ENCODE peak calls at places on chromosomes 7 and 10, in four cellular contexts. S is endothelial cell, G is cardiac fibroblast, B is AG09319. C is an unnamed sample.

GRCh38 chr10:112811741-112812551 is 138.1 kb upstream of the TCF7L2 start:
- DNase-seq in S (no peak), G (peak), B (peak), C (peak)

GRCh38 chr7:78770422-78771410 is 682.8 kb downstream of the MAGI2 start:
- DNase-seq in S (no peak), G (no peak), B (no peak), C (peak)

GRCh38 chr10:70540789-70541360 is 61.7 kb downstream of the PRF1 start:
- DNase-seq in S (no peak), G (no peak), B (no peak), C (no peak)

GRCh38 chr10:22681783-22682183 is 32.6 kb downstream of the PIP4K2A start:
- DNase-seq in S (no peak), G (peak), B (no peak), C (no peak)

GRCh38 chr7:94087664-94088352 is 83.7 kb upstream of the BET1 start:
- DNase-seq in S (peak), G (peak), B (peak), C (peak)

GRCh38 chr7:51289608-51290370 is 26.8 kb downstream of the COBL start:
- DNase-seq in S (no peak), G (no peak), B (no peak), C (no peak)

GRCh38 chr7:75055830-75056431 is 17.7 kb downstream of the RCC1L start:
- DNase-seq in S (no peak), G (peak), B (no peak), C (no peak)

GRCh38 chr10:129851941-129852650 is 112.0 kb downstream of the EBF3 start:
- DNase-seq in S (no peak), G (no peak), B (no peak), C (no peak)

GRCh38 chr7:29345590-29345989 is 151.0 kb downstream of the CHN2 start:
- DNase-seq in S (peak), G (peak), B (no peak), C (no peak)

GRCh38 chr7:5661941-5662340 is 119.5 kb downstream of the RNF216 start:
- DNase-seq in S (peak), G (peak), B (no peak), C (no peak)

GRCh38 chr10:44725404-44725803 is 185.7 kb upstream of the TMEM72 start:
- DNase-seq in S (no peak), G (peak), B (no peak), C (no peak)

GRCh38 chr10:79375321-79376077 is 28.2 kb downstream of the PPIF start:
- DNase-seq in S (no peak), G (peak), B (no peak), C (no peak)

GRCh38 chr10:7797582-7797981 is 9.6 kb downstream of the ATP5F1C start:
- DNase-seq in S (no peak), G (peak), B (peak), C (peak)

GRCh38 chr7:81008901-81009300 is 90.0 kb upstream of the SEMA3C start:
- DNase-seq in S (no peak), G (no peak), B (no peak), C (no peak)

GRCh38 chr7:48209004-48209600 is 37.8 kb downstream of the ABCA13 start:
- DNase-seq in S (no peak), G (no peak), B (no peak), C (no peak)

GRCh38 chr10:31644931-31645633 is 283.5 kb downstream of the ARHGAP12 start:
- DNase-seq in S (no peak), G (no peak), B (no peak), C (no peak)

DNA sequence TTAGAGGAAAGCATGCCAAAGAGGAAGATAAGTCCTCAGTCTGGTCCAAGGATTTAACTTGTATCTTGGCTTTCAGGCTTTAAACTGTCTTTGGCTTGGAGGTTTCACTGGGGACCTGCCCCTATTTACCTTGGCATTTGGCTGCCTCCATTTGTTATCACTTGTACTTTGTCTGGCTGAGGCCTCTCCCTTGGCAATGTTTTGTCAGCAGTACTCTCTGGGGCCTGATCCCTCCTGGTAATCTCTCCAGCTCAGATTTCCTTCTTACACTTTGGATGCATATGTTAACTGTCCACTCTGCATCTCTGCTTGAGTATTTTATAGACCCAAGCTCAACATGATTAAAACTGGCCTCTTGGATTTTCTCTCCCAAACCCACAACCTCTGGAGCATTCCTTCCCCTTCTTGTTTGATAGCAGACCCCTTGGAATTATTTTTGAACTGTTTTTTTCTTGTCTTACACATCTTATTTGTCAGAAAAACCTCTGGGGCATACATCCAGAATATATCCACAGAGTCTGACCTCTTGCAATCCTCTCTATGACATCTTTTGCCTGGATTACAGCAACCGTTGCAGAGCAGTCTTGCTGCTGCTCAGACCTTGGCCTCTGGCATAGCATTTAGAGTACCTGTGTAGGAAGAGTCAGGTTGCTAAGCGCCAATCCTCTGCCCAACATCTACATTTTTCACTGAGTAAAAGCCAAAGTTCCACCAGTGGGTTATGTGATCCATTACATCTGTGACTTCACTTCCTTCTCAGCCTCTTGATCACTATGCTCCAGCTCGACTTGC is 35.2 kb downstream of the ZNF487 start:
- DNase-seq in S (no peak), G (no peak), B (no peak), C (no peak)
- TF ChIP-seq CTCF in S (no peak), G (no peak), B (no peak), C (no peak)

DNA sequence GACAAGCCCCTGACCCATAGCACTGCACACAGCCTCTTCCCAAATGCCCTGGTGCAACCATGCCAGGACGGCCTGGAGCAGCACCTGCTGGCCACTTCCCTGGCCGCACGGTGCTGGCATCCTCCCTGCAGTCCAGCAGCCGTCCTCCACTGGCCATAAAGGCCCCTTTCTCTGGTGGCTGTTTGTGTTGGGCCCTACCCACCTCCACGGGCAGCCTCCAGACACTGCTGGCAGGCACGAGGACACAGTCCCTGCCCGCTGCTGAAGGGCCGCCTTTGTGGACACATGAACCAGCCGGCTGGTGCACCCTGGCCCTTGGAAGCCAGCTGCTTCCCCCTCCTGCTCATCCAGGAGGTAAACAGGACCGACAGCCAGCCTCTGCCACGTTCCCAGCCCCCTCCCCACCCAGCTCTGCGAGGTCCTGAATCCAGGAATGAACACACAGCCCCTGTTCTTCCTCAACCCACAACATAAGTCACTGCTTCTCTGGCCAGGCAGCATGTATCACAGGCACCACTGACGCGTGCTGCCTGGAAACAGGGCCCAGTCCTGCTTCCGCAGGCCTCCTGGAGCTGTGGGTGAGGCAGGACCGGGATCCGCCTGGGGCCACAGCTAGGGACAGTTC is 43.8 kb downstream of the SPOCK2 start:
- DNase-seq in S (peak), G (no peak), B (no peak), C (no peak)
- TF ChIP-seq CTCF in S (no peak), G (peak), B (peak), C (peak)

DNA sequence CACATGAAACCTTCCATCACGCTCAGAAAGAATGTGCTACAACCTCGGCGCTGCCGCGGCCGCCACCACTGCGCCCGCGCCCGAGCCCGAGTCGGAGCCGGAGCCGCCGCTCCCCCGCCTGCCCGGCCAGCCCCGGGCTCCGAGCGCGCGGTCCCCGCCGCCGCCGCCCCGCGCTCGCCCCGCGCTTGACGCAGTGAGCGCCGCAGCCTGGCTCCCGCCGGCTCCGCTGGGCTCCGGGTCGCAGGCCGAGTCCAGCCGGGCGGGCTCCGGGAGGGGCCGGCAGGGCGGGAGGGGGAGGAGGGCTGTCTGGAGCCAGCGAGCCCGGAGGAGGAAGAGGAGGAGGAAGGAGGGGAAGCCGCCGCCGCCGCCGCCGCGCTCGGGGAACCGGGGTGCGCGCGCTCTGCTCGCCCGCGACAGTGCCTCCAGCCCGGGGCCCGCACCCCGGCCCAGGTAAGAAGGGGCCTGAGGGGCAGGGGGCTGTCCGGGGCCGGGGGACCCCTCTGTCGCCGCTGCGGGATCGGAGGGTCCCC is 4.3 kb upstream of the ELFN1 start:
- DNase-seq in S (peak), G (peak), B (no peak), C (no peak)
- TF ChIP-seq CTCF in S (no peak), G (no peak), B (no peak), C (no peak)

DNA sequence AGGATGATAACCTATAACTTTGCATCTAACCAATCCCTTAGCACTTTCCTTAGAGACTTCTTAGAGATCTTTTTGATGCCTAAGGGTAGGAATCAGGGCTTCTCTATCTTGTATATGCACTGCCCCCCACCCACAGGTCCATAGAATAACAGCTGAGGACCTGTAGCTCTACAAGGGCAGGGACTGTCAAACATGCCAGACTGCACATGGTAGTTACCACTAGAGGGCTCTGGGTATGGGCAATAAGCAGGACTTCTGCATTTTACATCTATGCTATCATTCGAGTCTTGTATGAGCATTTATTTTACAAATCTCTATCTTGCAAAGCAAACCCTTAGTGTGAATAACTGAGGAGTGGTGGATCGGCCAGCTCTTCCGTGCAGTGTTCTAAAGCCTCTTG is 219.1 kb downstream of the WDR11 start:
- DNase-seq in S (peak), G (no peak), B (no peak), C (no peak)
- TF ChIP-seq CTCF in S (peak), G (no peak), B (no peak), C (no peak)